ENCODE peak calls at places on chromosomes 4 and X, in four cellular contexts. One of them, this sample, is unnamed. For H4K20me1, the result is how much of the 10 kb centered on the place peaks cover.

GRCh38 chr4:46385235-46385634 is 4.7 kb downstream of the GABRA2 start:
- DNase-seq in MM.1S: no peak
- DNase-seq in OCI-LY7: no peak
- DNase-seq in IMR-90: no peak
- DNase-seq in this sample: no peak

GRCh38 chrX:11272863-11273262 is 20.4 kb upstream of the AMELX start:
- DNase-seq in MM.1S: no peak
- DNase-seq in OCI-LY7: no peak
- DNase-seq in IMR-90: no peak
- DNase-seq in this sample: no peak

GRCh38 chr4:74158561-74159396 is 861 bp downstream of the MTHFD2L start:
- DNase-seq in MM.1S: no peak
- DNase-seq in OCI-LY7: peak
- DNase-seq in IMR-90: peak
- DNase-seq in this sample: peak

GRCh38 chr4:158181906-158182305 is 9.1 kb upstream of the GASK1B start:
- DNase-seq in MM.1S: no peak
- DNase-seq in OCI-LY7: no peak
- DNase-seq in IMR-90: no peak
- DNase-seq in this sample: no peak

GRCh38 chr4:137106733-137107132 is 425.6 kb downstream of the PCDH18 start:
- DNase-seq in MM.1S: no peak
- DNase-seq in OCI-LY7: no peak
- DNase-seq in IMR-90: no peak
- DNase-seq in this sample: no peak

GRCh38 chr4:184263461-184263860 is 45.8 kb upstream of the ENPP6 start:
- DNase-seq in MM.1S: no peak
- DNase-seq in OCI-LY7: no peak
- DNase-seq in IMR-90: no peak
- DNase-seq in this sample: no peak

GRCh38 chrX:153361781-153362397 is 27.9 kb downstream of the ZNF275 start:
- DNase-seq in MM.1S: no peak
- DNase-seq in OCI-LY7: no peak
- DNase-seq in IMR-90: no peak
- DNase-seq in this sample: no peak

GRCh38 chr4:124854968-124855367 is 142.4 kb upstream of the ANKRD50 start:
- DNase-seq in MM.1S: peak
- DNase-seq in OCI-LY7: no peak
- DNase-seq in IMR-90: peak
- DNase-seq in this sample: no peak

GRCh38 chr4:37715889-37716402 is 29.8 kb upstream of the RELL1 start:
- DNase-seq in MM.1S: no peak
- DNase-seq in OCI-LY7: no peak
- DNase-seq in IMR-90: peak
- DNase-seq in this sample: no peak

GRCh38 chrX:87900320-87900908 is 382.8 kb downstream of the KLHL4 start:
- DNase-seq in MM.1S: peak
- DNase-seq in OCI-LY7: no peak
- DNase-seq in IMR-90: no peak
- DNase-seq in this sample: no peak

GRCh38 chr4:183841001-183841400 is 64.1 kb upstream of the STOX2 start:
- DNase-seq in MM.1S: no peak
- DNase-seq in OCI-LY7: no peak
- DNase-seq in IMR-90: no peak
- DNase-seq in this sample: no peak

GRCh38 chr4:7251321-7251720 is 59.0 kb downstream of the SORCS2 start:
- DNase-seq in MM.1S: no peak
- DNase-seq in OCI-LY7: no peak
- DNase-seq in IMR-90: no peak
- DNase-seq in this sample: no peak
- H4K20me1 ChIP-seq in MM.1S: under half
- H4K20me1 ChIP-seq in OCI-LY7: under half
- H4K20me1 ChIP-seq in IMR-90: under half
- H4K20me1 ChIP-seq in this sample: under half

GRCh38 chr4:102824398-102824797 is 3.0 kb downstream of the UBE2D3 start:
- DNase-seq in MM.1S: no peak
- DNase-seq in OCI-LY7: no peak
- DNase-seq in IMR-90: peak
- DNase-seq in this sample: no peak
- H4K20me1 ChIP-seq in MM.1S: half or more
- H4K20me1 ChIP-seq in OCI-LY7: half or more
- H4K20me1 ChIP-seq in IMR-90: half or more
- H4K20me1 ChIP-seq in this sample: half or more

GRCh38 chr4:2510351-2511259 is 25.8 kb upstream of the FAM193A start:
- DNase-seq in MM.1S: no peak
- DNase-seq in OCI-LY7: no peak
- DNase-seq in IMR-90: no peak
- DNase-seq in this sample: no peak

GRCh38 chr4:2511645-2512131 is 24.8 kb upstream of the FAM193A start:
- DNase-seq in MM.1S: no peak
- DNase-seq in OCI-LY7: peak
- DNase-seq in IMR-90: no peak
- DNase-seq in this sample: no peak

GRCh38 chr4:2516635-2517034 is 19.8 kb upstream of the FAM193A start:
- DNase-seq in MM.1S: no peak
- DNase-seq in OCI-LY7: no peak
- DNase-seq in IMR-90: no peak
- DNase-seq in this sample: no peak

GRCh38 chr4:2512396-2513135 is 23.9 kb upstream of the FAM193A start:
- DNase-seq in MM.1S: no peak
- DNase-seq in OCI-LY7: no peak
- DNase-seq in IMR-90: no peak
- DNase-seq in this sample: no peak

GRCh38 chr4:2515835-2516550 is 20.5 kb upstream of the FAM193A start:
- DNase-seq in MM.1S: no peak
- DNase-seq in OCI-LY7: no peak
- DNase-seq in IMR-90: no peak
- DNase-seq in this sample: no peak
- H4K20me1 ChIP-seq in MM.1S: under half
- H4K20me1 ChIP-seq in OCI-LY7: under half
- H4K20me1 ChIP-seq in IMR-90: under half
- H4K20me1 ChIP-seq in this sample: under half

DNA sequence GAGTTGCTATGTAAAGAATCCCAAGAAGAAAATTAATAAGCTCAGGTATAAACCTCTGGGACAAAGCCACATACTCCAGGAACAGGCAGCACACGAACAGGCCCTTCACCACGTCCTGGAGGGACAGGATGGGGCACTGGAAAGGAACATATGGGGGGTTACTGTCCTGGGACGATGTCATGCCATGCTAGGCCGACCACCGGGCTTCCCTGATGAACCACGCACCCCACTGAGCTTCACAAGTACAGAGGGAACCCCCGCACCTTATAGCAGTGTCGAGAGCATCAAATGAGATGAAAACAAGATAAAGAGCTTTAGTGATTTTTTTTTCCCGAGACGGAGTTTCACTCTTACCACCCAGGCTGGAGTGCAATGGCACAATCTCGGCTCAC is 19.1 kb downstream of the NOP14 start:
- DNase-seq in MM.1S: no peak
- DNase-seq in OCI-LY7: no peak
- DNase-seq in IMR-90: no peak
- DNase-seq in this sample: no peak
- H4K20me1 ChIP-seq in MM.1S: under half
- H4K20me1 ChIP-seq in OCI-LY7: under half
- H4K20me1 ChIP-seq in IMR-90: under half
- H4K20me1 ChIP-seq in this sample: under half

GRCh38 chr4:1239949-1240305 is 9.0 kb downstream of the CTBP1 start:
- DNase-seq in MM.1S: no peak
- DNase-seq in OCI-LY7: no peak
- DNase-seq in IMR-90: no peak
- DNase-seq in this sample: no peak
- H4K20me1 ChIP-seq in MM.1S: under half
- H4K20me1 ChIP-seq in OCI-LY7: under half
- H4K20me1 ChIP-seq in IMR-90: half or more
- H4K20me1 ChIP-seq in this sample: half or more

GRCh38 chrX:109704563-109704962 is 28.5 kb downstream of the ACSL4 start:
- DNase-seq in MM.1S: no peak
- DNase-seq in OCI-LY7: no peak
- DNase-seq in IMR-90: no peak
- DNase-seq in this sample: no peak
- H4K20me1 ChIP-seq in MM.1S: under half
- H4K20me1 ChIP-seq in OCI-LY7: under half
- H4K20me1 ChIP-seq in IMR-90: under half
- H4K20me1 ChIP-seq in this sample: under half

GRCh38 chr4:25821267-25821666 is 41.5 kb downstream of the SEL1L3 start:
- DNase-seq in MM.1S: no peak
- DNase-seq in OCI-LY7: no peak
- DNase-seq in IMR-90: no peak
- DNase-seq in this sample: no peak

GRCh38 chr4:25815586-25815985 is 47.2 kb downstream of the SEL1L3 start:
- DNase-seq in MM.1S: no peak
- DNase-seq in OCI-LY7: no peak
- DNase-seq in IMR-90: no peak
- DNase-seq in this sample: no peak

GRCh38 chr4:25816591-25817058 is 46.2 kb downstream of the SEL1L3 start:
- DNase-seq in MM.1S: no peak
- DNase-seq in OCI-LY7: no peak
- DNase-seq in IMR-90: no peak
- DNase-seq in this sample: no peak

GRCh38 chr4:25817059-25817681 is 45.6 kb downstream of the SEL1L3 start:
- DNase-seq in MM.1S: no peak
- DNase-seq in OCI-LY7: no peak
- DNase-seq in IMR-90: peak
- DNase-seq in this sample: no peak

DNA sequence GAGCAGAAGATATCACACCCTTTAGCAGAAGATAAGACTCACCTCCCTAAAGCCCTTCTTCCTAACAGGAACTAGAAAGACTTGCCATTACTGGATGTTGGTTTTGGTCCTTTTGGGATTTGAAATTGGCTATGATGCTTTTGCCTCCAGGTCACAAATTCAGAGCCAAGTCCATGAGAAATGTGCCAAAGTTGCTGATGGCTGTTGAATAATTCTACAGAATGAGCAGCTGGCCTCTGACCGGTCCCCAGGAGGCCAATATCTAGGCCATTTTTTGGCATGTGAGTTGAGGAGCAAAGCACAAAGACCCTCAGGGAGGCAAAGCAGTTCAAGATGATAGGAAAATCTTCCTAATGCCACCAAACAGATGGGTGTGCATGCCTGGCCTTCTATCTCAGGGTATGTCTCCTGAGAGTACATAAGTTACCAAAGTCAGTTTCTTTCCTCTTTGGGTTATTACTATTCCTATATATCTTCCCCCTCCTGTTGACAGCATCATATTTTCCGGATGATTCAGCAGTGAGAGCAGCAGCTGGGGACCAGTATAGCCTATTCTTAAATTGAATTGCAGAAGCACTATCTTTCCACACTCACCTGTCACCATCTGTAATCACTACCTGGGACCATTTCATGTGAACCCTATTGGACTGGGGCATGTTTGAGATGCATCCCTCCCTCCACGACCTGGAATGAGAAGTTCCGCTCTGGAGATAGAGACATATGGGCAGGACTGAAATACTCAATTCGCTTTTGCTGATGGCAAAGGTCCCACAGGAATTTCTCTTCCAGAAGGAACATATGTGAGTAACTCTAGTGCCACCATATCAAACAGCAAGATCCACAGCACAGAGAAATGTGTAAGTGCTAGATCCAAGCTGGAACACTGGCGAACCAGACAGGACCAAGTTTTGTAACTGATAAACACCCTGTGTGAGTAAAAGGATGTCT is 44.2 kb downstream of the SEL1L3 start:
- DNase-seq in MM.1S: no peak
- DNase-seq in OCI-LY7: no peak
- DNase-seq in IMR-90: peak
- DNase-seq in this sample: peak
- H4K20me1 ChIP-seq in MM.1S: under half
- H4K20me1 ChIP-seq in OCI-LY7: under half
- H4K20me1 ChIP-seq in IMR-90: under half
- H4K20me1 ChIP-seq in this sample: under half

DNA sequence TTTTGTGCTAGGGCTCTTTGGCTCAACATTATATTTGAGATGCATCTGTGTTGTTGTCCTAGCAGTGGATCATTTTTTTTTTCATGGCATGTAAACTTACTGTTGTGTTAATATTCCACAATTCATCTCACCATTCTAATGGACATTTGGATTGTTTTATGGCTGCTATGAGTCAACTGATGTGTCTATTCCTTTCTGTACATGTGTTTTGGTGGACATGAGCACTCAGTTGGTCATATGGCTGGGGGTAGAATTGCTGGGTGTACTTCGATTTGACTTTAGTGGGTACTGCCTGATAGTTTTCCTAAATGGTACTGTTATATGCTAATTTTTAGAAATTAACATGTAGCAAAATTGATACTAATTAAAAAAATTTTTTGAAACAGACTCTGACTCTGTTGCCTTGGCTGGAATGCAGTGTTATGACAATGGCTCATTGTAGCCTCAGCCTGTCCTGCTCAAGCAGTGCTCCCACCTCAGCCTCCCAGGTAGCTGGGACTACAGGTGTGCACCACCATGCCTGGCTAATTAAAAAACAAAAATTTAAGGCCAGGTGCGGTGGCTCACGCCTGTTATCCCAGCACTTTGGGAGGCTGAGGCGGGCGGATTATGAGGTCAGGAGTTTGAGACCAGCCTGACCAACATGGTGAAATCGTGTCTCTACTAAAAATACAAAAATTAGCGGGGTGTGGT is 9.0 kb downstream of the FAM193A start:
- DNase-seq in MM.1S: no peak
- DNase-seq in OCI-LY7: no peak
- DNase-seq in IMR-90: peak
- DNase-seq in this sample: no peak
- H4K20me1 ChIP-seq in MM.1S: under half
- H4K20me1 ChIP-seq in OCI-LY7: under half
- H4K20me1 ChIP-seq in IMR-90: half or more
- H4K20me1 ChIP-seq in this sample: under half

DNA sequence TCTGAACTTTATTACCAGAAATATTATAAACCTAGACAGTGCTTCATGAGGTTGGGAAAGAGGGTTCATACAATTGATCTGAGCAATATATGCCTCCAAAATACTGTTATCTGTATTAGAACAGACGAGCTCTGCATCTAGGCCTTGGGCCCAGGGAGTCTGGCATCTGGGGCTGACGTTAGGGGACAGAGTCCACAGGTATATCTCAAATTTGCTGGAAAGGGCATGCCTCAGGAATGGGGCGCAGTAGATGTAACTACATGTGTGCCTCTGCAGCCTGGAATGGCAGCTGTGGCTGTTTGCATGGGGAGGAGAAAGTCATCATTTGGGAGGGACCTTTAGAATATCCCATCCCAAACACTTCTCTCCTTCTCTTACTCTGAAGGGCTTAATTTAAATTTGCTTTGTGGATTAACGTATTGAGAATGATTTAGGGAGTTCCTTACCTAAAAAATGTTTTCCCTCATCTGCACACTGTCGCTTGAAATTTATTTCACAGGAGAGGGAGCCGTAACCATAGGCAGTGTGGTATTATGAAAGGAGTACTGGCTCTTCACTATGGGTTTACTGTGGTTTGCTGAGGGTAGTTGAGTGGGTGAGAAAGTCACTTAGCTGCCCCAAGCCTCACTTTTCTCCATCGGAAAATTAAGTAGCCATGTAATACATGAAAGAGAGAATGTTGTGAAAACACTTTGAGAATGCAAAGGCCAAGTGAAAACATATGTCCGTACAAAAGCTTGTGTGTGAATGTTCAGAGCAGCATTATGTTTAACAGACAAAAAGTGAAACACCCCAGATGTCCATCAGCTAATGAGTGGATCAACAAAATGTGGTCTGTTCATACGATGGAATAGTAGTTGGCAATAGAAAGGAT is 5.9 kb downstream of the ADD1 start:
- DNase-seq in MM.1S: no peak
- DNase-seq in OCI-LY7: no peak
- DNase-seq in IMR-90: no peak
- DNase-seq in this sample: no peak
- H4K20me1 ChIP-seq in MM.1S: under half
- H4K20me1 ChIP-seq in OCI-LY7: under half
- H4K20me1 ChIP-seq in IMR-90: half or more
- H4K20me1 ChIP-seq in this sample: half or more

This sample was measured in Karpas-422.